ENCODE peak calls at places on chromosomes 2 and 18, in ten cellular contexts. W is ACHN; E is activated gamma-delta T cell treated with Interleukin-2 at 50 U/mL for 16 hours; G is dorsolateral prefrontal cortex; J is right cardiac atrium; M is NCI-H1092 treated with DMSO at 0.1 percent for 48 hours; Z is right atrium auricular region; R is NCI-H2081; X is stimulated activated CD4-positive, alpha-beta T cell treated with anti-CD3 and anti-CD28 coated beads, Interleukin-12 subunit alpha, Interleukin-12 subunit beta, amount 100 ng/mL, for 4 hours; N is NCI-H510A. T is an unnamed sample.

GRCh38 chr2:62685986-62686625 is 19.4 kb upstream of the EHBP1 start:
- DNase-seq in W (no peak), E (no peak), G (no peak), J (no peak), M (no peak), Z (no peak), R (no peak), X (no peak), N (no peak), T (no peak)

GRCh38 chr2:129812071-129812470 is 167.4 kb upstream of the RAB6C start:
- DNase-seq in W (no peak), E (no peak), G (no peak), J (no peak), M (no peak), Z (peak), R (no peak), X (no peak), N (no peak), T (no peak)

GRCh38 chr2:47195149-47195548 is 40.0 kb upstream of the STPG4 start:
- DNase-seq in W (peak), E (no peak), G (no peak), J (no peak), M (no peak), Z (no peak), R (no peak), X (no peak), N (no peak), T (no peak)

GRCh38 chr2:69514406-69514805 is 77.2 kb upstream of the NFU1 start:
- DNase-seq in W (no peak), E (no peak), G (no peak), J (peak), M (no peak), Z (no peak), R (no peak), X (no peak), N (no peak), T (no peak)

GRCh38 chr2:9811679-9812511 is 31.4 kb upstream of the TAF1B start:
- DNase-seq in W (no peak), E (no peak), G (no peak), J (peak), M (no peak), Z (no peak), R (no peak), X (no peak), N (no peak), T (no peak)

GRCh38 chr2:25201265-25201664 is 32.9 kb upstream of the POMC start:
- DNase-seq in W (no peak), E (no peak), G (no peak), J (no peak), M (no peak), Z (no peak), R (no peak), X (no peak), N (no peak), T (no peak)

GRCh38 chr18:45566025-45566740 is 49.1 kb upstream of the SLC14A2 start:
- DNase-seq in W (no peak), E (no peak), G (no peak), J (peak), M (no peak), Z (peak), R (no peak), X (no peak), N (no peak), T (no peak)

GRCh38 chr18:41966943-41967342 is 11.9 kb downstream of the PIK3C3 start:
- DNase-seq in W (no peak), E (no peak), G (no peak), J (no peak), M (no peak), Z (no peak), R (no peak), X (no peak), N (no peak), T (no peak)

GRCh38 chr2:102294802-102295489 is 16.4 kb upstream of the IL1RL1 start:
- DNase-seq in W (no peak), E (no peak), G (no peak), J (no peak), M (no peak), Z (no peak), R (no peak), X (no peak), N (no peak), T (no peak)

GRCh38 chr2:25380586-25381360 is 39.0 kb upstream of the DNMT3A start:
- DNase-seq in W (no peak), E (no peak), G (no peak), J (no peak), M (no peak), Z (no peak), R (no peak), X (no peak), N (no peak), T (no peak)

GRCh38 chr2:61460168-61460567 is 10.7 kb downstream of the USP34 start:
- DNase-seq in W (peak), E (no peak), G (no peak), J (no peak), M (no peak), Z (no peak), R (no peak), X (no peak), N (no peak), T (no peak)

GRCh38 chr2:61218817-61219170 is 56.8 kb downstream of the C2orf74 start:
- DNase-seq in W (no peak), E (no peak), G (no peak), J (no peak), M (no peak), Z (no peak), R (no peak), X (no peak), N (no peak), T (no peak)

GRCh38 chr2:185255566-185255965 is 483.0 kb upstream of the FSIP2 start:
- DNase-seq in W (peak), E (no peak), G (no peak), J (no peak), M (no peak), Z (no peak), R (no peak), X (no peak), N (no peak), T (no peak)

GRCh38 chr2:166651080-166651675 is 157.1 kb upstream of the SCN7A start:
- DNase-seq in W (no peak), E (no peak), G (no peak), J (no peak), M (no peak), Z (no peak), R (peak), X (no peak), N (no peak), T (no peak)

GRCh38 chr2:131011481-131011880 is 81.8 kb downstream of the FAM168B start:
- DNase-seq in W (no peak), E (no peak), G (no peak), J (no peak), M (no peak), Z (no peak), R (no peak), X (no peak), N (no peak), T (no peak)

GRCh38 chr2:23498941-23499340 is 114.0 kb downstream of the KLHL29 start:
- DNase-seq in W (no peak), E (no peak), G (no peak), J (peak), M (no peak), Z (no peak), R (no peak), X (no peak), N (no peak), T (no peak)

GRCh38 chr2:170391018-170391417 is 213.1 kb downstream of the MYO3B start:
- DNase-seq in W (no peak), E (no peak), G (no peak), J (no peak), M (no peak), Z (no peak), R (no peak), X (no peak), N (no peak), T (no peak)

GRCh38 chr18:45208164-45208563 is 407.1 kb upstream of the SLC14A2 start:
- DNase-seq in W (no peak), E (no peak), G (no peak), J (no peak), M (no peak), Z (no peak), R (no peak), X (no peak), N (no peak), T (no peak)

GRCh38 chr2:19911799-19912509 is 10.2 kb upstream of the TTC32 start:
- DNase-seq in W (peak), E (no peak), G (no peak), J (no peak), M (no peak), Z (no peak), R (no peak), X (no peak), N (no peak), T (no peak)

GRCh38 chr2:137969418-137969765 is 5.1 kb downstream of the HNMT start:
- DNase-seq in W (no peak), E (no peak), G (no peak), J (peak), M (peak), Z (no peak), R (peak), X (no peak), N (no peak), T (no peak)

GRCh38 chr2:11921030-11921583 is 174.7 kb downstream of the LPIN1 start:
- DNase-seq in W (no peak), E (no peak), G (no peak), J (no peak), M (no peak), Z (no peak), R (no peak), X (no peak), N (no peak), T (no peak)

GRCh38 chr2:7950035-7950612 is 731.7 kb upstream of the ID2 start:
- DNase-seq in W (no peak), E (no peak), G (no peak), J (no peak), M (no peak), Z (no peak), R (no peak), X (no peak), N (no peak), T (no peak)

GRCh38 chr2:218882866-218883366 is 2.3 kb downstream of the WNT10A start:
- DNase-seq in W (no peak), E (no peak), G (no peak), J (no peak), M (no peak), Z (no peak), R (no peak), X (no peak), N (no peak), T (no peak)

GRCh38 chr2:9380702-9381628 is 42.4 kb downstream of the ITGB1BP1 start:
- DNase-seq in W (peak), E (no peak), G (no peak), J (no peak), M (no peak), Z (peak), R (no peak), X (no peak), N (no peak), T (no peak)

GRCh38 chr18:27609221-27609620 is 424.1 kb upstream of the CHST9 start:
- DNase-seq in W (no peak), E (no peak), G (no peak), J (no peak), M (no peak), Z (no peak), R (no peak), X (no peak), N (no peak), T (no peak)

GRCh38 chr2:218567797-218568189 is 358 bp downstream of the USP37 start:
- DNase-seq in W (no peak), E (no peak), G (no peak), J (no peak), M (no peak), Z (no peak), R (peak), X (no peak), N (peak), T (no peak)

GRCh38 chr2:162258169-162258568 is 14.9 kb upstream of the FAP start:
- DNase-seq in W (no peak), E (no peak), G (no peak), J (no peak), M (no peak), Z (no peak), R (no peak), X (no peak), N (no peak), T (no peak)